ENCODE peak calls at places on chromosome 13, in four cellular contexts. One of them, this sample, is unnamed.

GRCh38 chr13:25752957-25753540 is 298.8 kb downstream of the SHISA2 start:
- DNase-seq in T follicular helper cell: no peak
- DNase-seq in adrenal gland: peak
- DNase-seq in activated naive CD4-positive, alpha-beta T cell: no peak
- DNase-seq in this sample: no peak

GRCh38 chr13:24168392-24168750 is 7.9 kb downstream of the SPATA13 start:
- DNase-seq in T follicular helper cell: no peak
- DNase-seq in activated naive CD4-positive, alpha-beta T cell: no peak
- DNase-seq in adrenal gland: no peak
- DNase-seq in this sample: no peak

GRCh38 chr13:36420437-36420891 is 11.8 kb upstream of the CCNA1 start:
- DNase-seq in T follicular helper cell: peak
- DNase-seq in activated naive CD4-positive, alpha-beta T cell: peak
- DNase-seq in adrenal gland: peak
- DNase-seq in this sample: peak

GRCh38 chr13:44402902-44403719 is 29.5 kb downstream of the SERP2 start:
- DNase-seq in adrenal gland: no peak
- DNase-seq in activated naive CD4-positive, alpha-beta T cell: no peak
- DNase-seq in T follicular helper cell: no peak
- DNase-seq in this sample: no peak

GRCh38 chr13:114249062-114249461 is 14.4 kb downstream of the CDC16 start:
- DNase-seq in adrenal gland: no peak
- DNase-seq in T follicular helper cell: no peak
- DNase-seq in activated naive CD4-positive, alpha-beta T cell: no peak
- DNase-seq in this sample: no peak

GRCh38 chr13:111040821-111041220 is 74.3 kb upstream of the ARHGEF7 start:
- DNase-seq in activated naive CD4-positive, alpha-beta T cell: no peak
- DNase-seq in T follicular helper cell: no peak
- DNase-seq in adrenal gland: no peak
- DNase-seq in this sample: no peak

GRCh38 chr13:50130686-50131051 is 115.4 kb downstream of the KCNRG start:
- DNase-seq in T follicular helper cell: no peak
- DNase-seq in activated naive CD4-positive, alpha-beta T cell: no peak
- DNase-seq in adrenal gland: peak
- DNase-seq in this sample: no peak

GRCh38 chr13:52737900-52738299 is 1.7 kb downstream of the CNMD start:
- DNase-seq in adrenal gland: no peak
- DNase-seq in activated naive CD4-positive, alpha-beta T cell: no peak
- DNase-seq in T follicular helper cell: no peak
- DNase-seq in this sample: no peak

GRCh38 chr13:29161653-29162052 is 341.5 kb downstream of the MTUS2 start:
- DNase-seq in T follicular helper cell: no peak
- DNase-seq in adrenal gland: no peak
- DNase-seq in activated naive CD4-positive, alpha-beta T cell: no peak
- DNase-seq in this sample: no peak